ENCODE peak calls at places on chromosomes 11 and 22, in five cellular contexts. I, B, P, R and K are unnamed samples.

GRCh38 chr11:65574147-65574962 is 1.5 kb upstream of the EHBP1L1 start:
- DNase-seq in P (peak), I (peak), R (peak), B (peak), K (peak)

GRCh38 chr11:959608-960007 is 33.9 kb downstream of the AP2A2 start:
- DNase-seq in R (no peak), P (no peak), B (no peak), I (no peak), K (no peak)

GRCh38 chr11:84498016-84498415 is 1129.1 kb downstream of the DLG2 start:
- DNase-seq in I (no peak), B (no peak), R (no peak), P (no peak), K (no peak)

GRCh38 chr11:32088117-32088941 is 2.5 kb upstream of the RCN1 start:
- DNase-seq in P (no peak), R (no peak), B (peak), I (peak), K (no peak)

GRCh38 chr11:58905716-58906547 is 33.4 kb upstream of the GLYATL1 start:
- DNase-seq in I (peak), R (no peak), B (peak), P (no peak), K (no peak)

GRCh38 chr11:83845797-83846196 is 559.6 kb upstream of the CCDC90B start:
- DNase-seq in R (no peak), I (no peak), P (no peak), B (no peak), K (no peak)

GRCh38 chr22:39808087-39808486 is 85.5 kb downstream of the ENTHD1 start:
- DNase-seq in P (no peak), R (no peak), B (no peak), I (peak), K (peak)

GRCh38 chr11:126282361-126282741 is 542 bp upstream of the TIRAP start:
- DNase-seq in I (no peak), B (peak), P (peak), R (no peak), K (no peak)

GRCh38 chr11:8354622-8355417 is 91.1 kb upstream of the LMO1 start:
- DNase-seq in R (no peak), B (peak), P (no peak), I (peak), K (no peak)

GRCh38 chr11:37881741-37882140 is 1283.7 kb upstream of the RAG2 start:
- DNase-seq in R (no peak), I (no peak), P (no peak), B (no peak), K (no peak)

GRCh38 chr11:5369793-5370192 is 13.8 kb upstream of the OR51M1 start:
- DNase-seq in B (no peak), R (no peak), I (no peak), P (no peak), K (no peak)

GRCh38 chr11:45384711-45385241 is 98.6 kb upstream of the SYT13 start:
- DNase-seq in B (no peak), P (no peak), I (no peak), R (no peak), K (no peak)

GRCh38 chr22:29032014-29032475 is 29.6 kb downstream of the C22orf31 start:
- DNase-seq in B (no peak), P (no peak), I (no peak), R (no peak), K (no peak)

GRCh38 chr22:27668828-27669797 is 132.4 kb downstream of the MN1 start:
- DNase-seq in R (peak), P (no peak), I (peak), B (no peak), K (peak)

GRCh38 chr11:84804026-84804425 is 823.1 kb downstream of the DLG2 start:
- DNase-seq in I (no peak), B (no peak), R (no peak), P (no peak), K (no peak)

GRCh38 chr11:19258651-19259230 is 18.0 kb upstream of the E2F8 start:
- DNase-seq in I (no peak), B (no peak), R (no peak), P (no peak), K (no peak)

GRCh38 chr11:131099013-131099412 is 182.7 kb upstream of the SNX19 start:
- DNase-seq in R (no peak), I (no peak), P (no peak), B (no peak), K (no peak)

GRCh38 chr11:111733009-111733408 is 33.2 kb downstream of the PPP2R1B start:
- DNase-seq in B (no peak), R (no peak), P (no peak), I (no peak), K (no peak)

GRCh38 chr11:9250139-9250582 is 15.0 kb downstream of the DENND5A start:
- DNase-seq in I (no peak), P (peak), R (no peak), B (no peak), K (no peak)

GRCh38 chr11:19380375-19380774 is 139.6 kb upstream of the E2F8 start:
- DNase-seq in B (no peak), P (no peak), I (peak), R (no peak), K (peak)

GRCh38 chr11:67303132-67303988 is at the start of gene SSH3:
- DNase-seq in B (peak), P (no peak), I (peak), R (peak), K (peak)

GRCh38 chr11:76656087-76656531 is 14.4 kb downstream of the LRRC32 start:
- DNase-seq in I (no peak), P (no peak), R (no peak), B (no peak), K (no peak)

GRCh38 chr11:68146010-68146540 is 24.9 kb upstream of the CHKA start:
- DNase-seq in R (peak), I (peak), P (no peak), B (no peak), K (no peak)

GRCh38 chr11:107915229-107915628 is 13.0 kb upstream of the RAB39A start:
- DNase-seq in R (no peak), B (no peak), I (no peak), P (no peak), K (no peak)

GRCh38 chr11:109425554-109425953 is 3.6 kb downstream of the C11orf87 start:
- DNase-seq in B (no peak), R (no peak), P (no peak), I (no peak), K (no peak)

GRCh38 chr11:96103721-96104120 is 179.8 kb upstream of the MTMR2 start:
- DNase-seq in I (no peak), B (no peak), R (no peak), P (no peak), K (no peak)

GRCh38 chr11:9573775-9574555 is 495 bp downstream of the WEE1 start:
- DNase-seq in I (no peak), R (peak), P (peak), B (no peak), K (no peak)

GRCh38 chr11:35065566-35065965 is 73.4 kb upstream of the CD44 start:
- DNase-seq in P (no peak), B (no peak), R (no peak), I (no peak), K (no peak)

GRCh38 chr11:84420261-84420660 is 1134.1 kb upstream of the CCDC90B start:
- DNase-seq in P (no peak), B (no peak), I (no peak), R (no peak), K (no peak)

GRCh38 chr22:23180301-23180892 is at the start of gene BCR:
- DNase-seq in P (peak), I (peak), R (peak), B (peak), K (peak)

GRCh38 chr11:61613051-61613450 is 32.2 kb upstream of the SYT7 start:
- DNase-seq in R (no peak), B (no peak), I (no peak), P (no peak), K (no peak)

GRCh38 chr11:76783901-76784813 is 1.0 kb downstream of the TSKU start:
- DNase-seq in P (no peak), B (no peak), R (no peak), I (peak), K (peak)

GRCh38 chr22:29369460-29369859 is 18.9 kb downstream of the AP1B1 start:
- DNase-seq in R (peak), P (no peak), I (no peak), B (peak), K (no peak)

GRCh38 chr22:49959782-49960158 is 802 bp upstream of the PIM3 start:
- DNase-seq in P (no peak), R (no peak), B (no peak), I (peak), K (no peak)

GRCh38 chr22:29702025-29702930 is 17.5 kb upstream of the CABP7 start:
- DNase-seq in R (no peak), P (no peak), B (peak), I (peak), K (no peak)

GRCh38 chr22:30870451-30871345 is 97.9 kb downstream of the MORC2 start:
- DNase-seq in B (no peak), I (no peak), R (peak), P (no peak), K (no peak)

GRCh38 chr11:15055620-15056356 is 17.6 kb upstream of the CALCB start:
- DNase-seq in P (no peak), B (no peak), I (no peak), R (no peak), K (no peak)

GRCh38 chr11:94851864-94852581 is 83.9 kb downstream of the AMOTL1 start:
- DNase-seq in B (no peak), R (no peak), P (no peak), I (no peak), K (no peak)

GRCh38 chr11:104191124-104191523 is 27.2 kb upstream of the PDGFD start:
- DNase-seq in R (no peak), I (no peak), B (no peak), P (no peak), K (no peak)